ENCODE peak calls at places on chromosomes 4 and X, in seven cellular contexts. L is HCT116, M is H1, D is GM12878, H is HepG2, Q is K562, F is SK-N-SH. X is an unnamed sample.

GRCh38 chrX:8455600-8455999 is 9.0 kb upstream of the VCX3B start:
- DNase-seq in Q (no peak), F (no peak), H (no peak), L (no peak), D (no peak), M (no peak), X (peak; percentile 5)

GRCh38 chrX:134936542-134936941 is 54.2 kb upstream of the SMIM10 start:
- DNase-seq in L (no peak), F (no peak), D (no peak), M (no peak), Q (no peak), H (peak; percentile 58), X (no peak)

GRCh38 chr4:143403551-143403816 is 66.8 kb downstream of the GAB1 start:
- DNase-seq in L (no peak), Q (no peak), H (no peak), M (no peak), D (no peak), F (no peak), X (no peak)

GRCh38 chrX:119880076-119880475 is 8.4 kb downstream of the NDUFA1 start:
- DNase-seq in F (no peak), D (no peak), M (no peak), Q (no peak), L (no peak), H (no peak), X (no peak)

GRCh38 chr4:124953059-124953850 is 240.7 kb upstream of the ANKRD50 start:
- DNase-seq in D (no peak), M (no peak), F (no peak), Q (no peak), L (no peak), H (no peak), X (no peak)

GRCh38 chr4:109764376-109764775 is 34.5 kb upstream of the PLA2G12A start:
- DNase-seq in L (no peak), H (no peak), Q (no peak), F (no peak), D (no peak), M (no peak), X (no peak)

GRCh38 chr4:62431513-62431912 is 1231.4 kb downstream of the ADGRL3 start:
- DNase-seq in D (no peak), M (no peak), Q (no peak), F (no peak), H (no peak), L (no peak), X (no peak)

GRCh38 chr4:146124023-146124680 is 51.4 kb upstream of the LSM6 start:
- DNase-seq in H (no peak), F (no peak), D (no peak), Q (no peak), L (no peak), M (peak; percentile 60), X (no peak)

GRCh38 chrX:131063613-131064012 is 5.5 kb downstream of the ARHGAP36 start:
- DNase-seq in H (no peak), M (no peak), Q (peak; percentile 20), D (no peak), L (no peak), F (peak; percentile 49), X (no peak)

GRCh38 chr4:186958951-186959350 is 235.3 kb upstream of the FAT1 start:
- DNase-seq in M (no peak), L (no peak), F (no peak), Q (no peak), D (no peak), H (no peak), X (no peak)

GRCh38 chrX:153885208-153885787 is 675 bp downstream of the L1CAM start:
- DNase-seq in F (no peak), Q (peak; percentile 55), H (no peak), D (no peak), L (no peak), M (no peak), X (no peak)

GRCh38 chr4:7598939-7599790 is 164.4 kb upstream of the PSAPL1 start:
- DNase-seq in L (no peak), D (no peak), F (no peak), M (no peak), H (no peak), Q (no peak), X (no peak)

GRCh38 chrX:132662844-132663243 is 174.0 kb upstream of the MBNL3 start:
- DNase-seq in L (no peak), D (no peak), Q (no peak), F (no peak), M (no peak), H (no peak), X (no peak)

GRCh38 chr4:137688651-137689050 is 156.4 kb upstream of the PCDH18 start:
- DNase-seq in D (no peak), F (no peak), M (no peak), Q (no peak), H (no peak), L (no peak), X (no peak)

GRCh38 chr4:11050766-11051165 is 366.2 kb upstream of the CLNK start:
- DNase-seq in M (no peak), D (no peak), Q (no peak), H (no peak), L (no peak), F (no peak), X (no peak)

GRCh38 chrX:96703816-96704215 is 19.2 kb downstream of the DIAPH2 start:
- DNase-seq in H (no peak), Q (no peak), F (no peak), D (no peak), M (no peak), L (no peak), X (no peak)

GRCh38 chr4:159171287-159171686 is 68.4 kb downstream of the RAPGEF2 start:
- DNase-seq in H (no peak), D (no peak), M (no peak), Q (no peak), L (no peak), F (no peak), X (no peak)

GRCh38 chr4:76943129-76943620 is 6.4 kb upstream of the SEPTIN11 start:
- DNase-seq in H (no peak), F (no peak), M (no peak), D (no peak), Q (peak; percentile 49), L (no peak), X (no peak)

GRCh38 chrX:78213331-78213730 is 73.9 kb upstream of the TAF9B start:
- DNase-seq in H (no peak), L (no peak), D (no peak), M (no peak), Q (no peak), F (no peak), X (no peak)

DNA sequence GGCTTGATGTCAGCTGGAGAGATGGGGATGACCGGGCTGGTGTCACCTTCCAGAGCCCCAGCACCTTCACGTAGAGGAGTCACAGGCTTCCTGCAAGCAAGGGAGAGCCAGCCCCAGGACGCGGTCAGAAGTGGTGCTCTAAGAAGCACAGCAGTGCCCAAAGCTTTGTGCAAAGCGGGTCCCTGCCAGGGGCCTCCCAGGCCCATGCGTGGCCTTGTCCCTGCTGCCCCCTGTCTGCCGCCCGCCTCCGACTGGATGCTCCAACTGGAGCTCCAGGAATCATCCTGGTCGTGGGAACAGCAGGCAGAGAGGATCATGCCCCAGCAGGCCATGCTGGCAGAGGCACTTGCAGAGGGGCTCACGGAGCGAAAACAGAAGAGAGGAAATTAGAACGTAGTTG is 40.1 kb upstream of the LRPAP1 start:
- DNase-seq in L (no peak), F (no peak), D (no peak), H (no peak), Q (no peak), M (peak; percentile 54), X (no peak)
- TF ChIP-seq JUND in L (no peak), F (no peak), D (no peak), H (no peak), Q (no peak), M (no peak), X (no peak)

DNA sequence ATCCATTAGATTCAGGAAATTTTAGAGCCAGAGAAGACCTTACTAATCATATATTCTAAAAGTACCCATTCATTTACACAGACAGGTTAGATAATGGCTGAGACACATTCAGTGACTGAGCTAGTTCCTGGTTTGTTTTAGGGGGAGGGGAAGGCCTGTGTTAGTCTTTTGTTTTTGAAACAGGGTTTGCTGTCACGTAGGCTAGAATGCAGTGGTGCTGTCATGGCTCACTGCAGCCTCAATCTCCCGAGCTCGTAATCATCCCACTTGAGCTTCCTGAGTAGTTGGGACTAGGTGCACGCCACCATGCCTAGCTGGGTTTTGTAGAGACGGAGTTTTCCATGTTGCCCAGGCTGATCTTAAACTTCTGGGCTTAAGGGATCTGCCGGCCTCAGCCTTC is 10.1 kb downstream of the RBPJ start:
- DNase-seq in F (no peak), D (no peak), L (no peak), Q (no peak), H (peak; percentile 21), M (no peak), X (no peak)
- TF ChIP-seq JUND in F (no peak), D (no peak), L (no peak), Q (no peak), H (no peak), M (no peak), X (no peak)

DNA sequence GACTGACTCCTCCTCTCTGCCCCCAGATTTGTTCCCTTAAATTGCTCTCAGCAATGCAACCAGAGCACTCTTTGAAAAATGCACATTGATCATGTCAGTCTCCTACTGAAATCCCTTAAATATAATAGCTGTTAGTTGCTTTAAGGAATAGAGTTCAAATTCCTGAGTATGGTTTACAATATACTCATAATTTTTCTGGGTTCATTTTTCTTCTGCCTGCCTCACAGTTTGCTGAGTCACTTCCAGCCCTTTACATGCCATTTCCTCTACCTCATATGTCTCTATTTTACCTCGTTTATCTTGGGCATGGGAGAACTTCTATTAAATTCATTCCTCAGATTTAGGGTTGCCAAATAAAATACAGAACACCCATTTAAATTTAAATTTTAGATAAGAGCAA is 582.8 kb upstream of the AADAT start:
- DNase-seq in Q (no peak), D (no peak), L (no peak), F (no peak), M (no peak), H (no peak), X (no peak)
- TF ChIP-seq JUND in Q (no peak), D (no peak), L (no peak), F (peak; percentile 66), M (no peak), H (no peak), X (no peak)

GRCh38 chrX:48958635-48959094 is 1.3 kb upstream of the OTUD5 start:
- DNase-seq in D (no peak), F (no peak), Q (no peak), L (no peak), H (peak; percentile 21), M (peak; percentile 48), X (peak; percentile 43)

GRCh38 chrX:48957827-48958634 is 624 bp upstream of the OTUD5 start:
- DNase-seq in H (peak; percentile 93), Q (peak; percentile 90), F (peak; percentile 94), M (peak; percentile 83), D (peak; percentile 87), L (peak; percentile 93), X (peak; percentile 99)

GRCh38 chrX:48960291-48960690 is 2.9 kb upstream of the OTUD5 start:
- DNase-seq in F (no peak), M (no peak), H (no peak), D (no peak), L (no peak), Q (no peak), X (no peak)

GRCh38 chrX:48956728-48957414 is 536 bp downstream of the OTUD5 start:
- DNase-seq in L (no peak), M (no peak), F (no peak), D (no peak), Q (no peak), H (no peak), X (no peak)

DNA sequence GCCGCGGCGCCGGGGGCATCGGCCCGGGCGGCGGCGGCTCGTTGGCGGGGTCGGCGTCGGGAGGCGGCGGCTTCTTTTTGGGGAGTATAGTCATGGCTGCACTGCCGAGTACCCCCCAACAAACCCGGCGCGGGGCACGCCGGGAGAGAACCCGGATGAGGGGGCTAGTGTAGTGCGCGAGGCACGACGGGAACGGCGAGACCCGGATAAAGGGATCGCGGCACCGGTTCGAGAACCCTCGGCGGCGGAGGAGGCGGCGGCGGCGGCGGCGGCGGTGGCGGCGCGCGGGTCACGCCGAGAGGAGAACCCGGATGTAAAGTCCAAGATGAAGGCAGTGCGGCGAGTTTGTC is at the start of gene OTUD5:
- DNase-seq in D (no peak), H (peak; percentile 39), F (peak; percentile 94), Q (no peak), M (peak; percentile 76), L (no peak), X (peak; percentile 49)
- TF ChIP-seq JUND in D (no peak), H (no peak), F (no peak), Q (no peak), M (no peak), L (no peak), X (no peak)

X was measured in T47D.